ENCODE peak calls at places on chromosomes 1 and 21, in eight cellular contexts. One of them, this sample, is unnamed. For H3K27me3, the result is how much of the 10 kb centered on the place peaks cover.

GRCh38 chr1:12001996-12002493 is 17.3 kb upstream of the MIIP start:
- DNase-seq in esophagus squamous epithelium: no peak
- DNase-seq in H9: no peak
- DNase-seq in mammary epithelial cell: peak
- DNase-seq in BJ: no peak
- DNase-seq in testis: no peak
- DNase-seq in heart right ventricle: peak
- DNase-seq in pancreas: no peak
- DNase-seq in this sample: no peak

GRCh38 chr1:6207075-6207885 is 1.4 kb downstream of the RNF207 start:
- DNase-seq in esophagus squamous epithelium: no peak
- DNase-seq in H9: no peak
- DNase-seq in mammary epithelial cell: no peak
- DNase-seq in BJ: no peak
- DNase-seq in testis: no peak
- DNase-seq in heart right ventricle: peak
- DNase-seq in pancreas: no peak
- DNase-seq in this sample: no peak

GRCh38 chr1:167219194-167219593 is 1.5 kb upstream of the POU2F1 start:
- DNase-seq in esophagus squamous epithelium: no peak
- DNase-seq in H9: no peak
- DNase-seq in mammary epithelial cell: no peak
- DNase-seq in BJ: no peak
- DNase-seq in testis: no peak
- DNase-seq in heart right ventricle: no peak
- DNase-seq in pancreas: no peak
- DNase-seq in this sample: no peak

GRCh38 chr1:121418369-121419049 is 233.7 kb downstream of the SRGAP2C start:
- DNase-seq in esophagus squamous epithelium: no peak
- DNase-seq in H9: peak
- DNase-seq in mammary epithelial cell: peak
- DNase-seq in BJ: no peak
- DNase-seq in testis: no peak
- DNase-seq in heart right ventricle: no peak
- DNase-seq in pancreas: no peak
- DNase-seq in this sample: no peak

GRCh38 chr1:223266632-223267172 is 97.3 kb downstream of the SUSD4 start:
- DNase-seq in esophagus squamous epithelium: no peak
- DNase-seq in H9: no peak
- DNase-seq in mammary epithelial cell: no peak
- DNase-seq in BJ: no peak
- DNase-seq in testis: no peak
- DNase-seq in heart right ventricle: no peak
- DNase-seq in pancreas: no peak
- DNase-seq in this sample: no peak

GRCh38 chr1:2594001-2594640 is 7.5 kb downstream of the PRXL2B start:
- DNase-seq in esophagus squamous epithelium: no peak
- DNase-seq in H9: no peak
- DNase-seq in mammary epithelial cell: peak
- DNase-seq in BJ: no peak
- DNase-seq in testis: peak
- DNase-seq in heart right ventricle: peak
- DNase-seq in pancreas: peak
- DNase-seq in this sample: peak

GRCh38 chr1:1788646-1789431 is 10.6 kb upstream of the NADK start:
- DNase-seq in esophagus squamous epithelium: no peak
- DNase-seq in H9: peak
- DNase-seq in mammary epithelial cell: no peak
- DNase-seq in BJ: no peak
- DNase-seq in testis: peak
- DNase-seq in heart right ventricle: no peak
- DNase-seq in pancreas: no peak
- DNase-seq in this sample: peak

GRCh38 chr1:212110617-212111016 is 75.1 kb downstream of the DTL start:
- DNase-seq in esophagus squamous epithelium: no peak
- DNase-seq in H9: no peak
- DNase-seq in mammary epithelial cell: no peak
- DNase-seq in BJ: no peak
- DNase-seq in testis: no peak
- DNase-seq in heart right ventricle: no peak
- DNase-seq in pancreas: peak
- DNase-seq in this sample: no peak

GRCh38 chr1:156124557-156125483 is 10.3 kb downstream of the LMNA start:
- DNase-seq in esophagus squamous epithelium: no peak
- DNase-seq in H9: peak
- DNase-seq in mammary epithelial cell: peak
- DNase-seq in BJ: no peak
- DNase-seq in testis: peak
- DNase-seq in heart right ventricle: no peak
- DNase-seq in pancreas: no peak
- DNase-seq in this sample: no peak

GRCh38 chr1:210311726-210312493 is 16.8 kb upstream of the HHAT start:
- DNase-seq in esophagus squamous epithelium: no peak
- DNase-seq in H9: no peak
- DNase-seq in mammary epithelial cell: no peak
- DNase-seq in BJ: no peak
- DNase-seq in testis: no peak
- DNase-seq in heart right ventricle: no peak
- DNase-seq in pancreas: no peak
- DNase-seq in this sample: no peak

GRCh38 chr21:31872452-31873274 is at the start of gene HUNK:
- DNase-seq in esophagus squamous epithelium: no peak
- DNase-seq in H9: peak
- DNase-seq in mammary epithelial cell: peak
- DNase-seq in BJ: no peak
- DNase-seq in testis: peak
- DNase-seq in heart right ventricle: peak
- DNase-seq in pancreas: peak
- DNase-seq in this sample: peak

GRCh38 chr1:211731456-211732275 is 56.2 kb upstream of the NEK2 start:
- DNase-seq in esophagus squamous epithelium: no peak
- DNase-seq in H9: no peak
- DNase-seq in mammary epithelial cell: no peak
- DNase-seq in BJ: no peak
- DNase-seq in testis: no peak
- DNase-seq in heart right ventricle: no peak
- DNase-seq in pancreas: no peak
- DNase-seq in this sample: no peak

GRCh38 chr1:229608590-229608989 is 17.3 kb downstream of the TAF5L start:
- DNase-seq in esophagus squamous epithelium: no peak
- DNase-seq in H9: no peak
- DNase-seq in mammary epithelial cell: no peak
- DNase-seq in BJ: no peak
- DNase-seq in testis: no peak
- DNase-seq in heart right ventricle: no peak
- DNase-seq in pancreas: no peak
- DNase-seq in this sample: no peak

GRCh38 chr1:16727190-16728111 is 12.9 kb upstream of the RNU1-4 start:
- DNase-seq in esophagus squamous epithelium: no peak
- DNase-seq in H9: peak
- DNase-seq in mammary epithelial cell: peak
- DNase-seq in BJ: no peak
- DNase-seq in testis: peak
- DNase-seq in heart right ventricle: peak
- DNase-seq in pancreas: peak
- DNase-seq in this sample: peak

DNA sequence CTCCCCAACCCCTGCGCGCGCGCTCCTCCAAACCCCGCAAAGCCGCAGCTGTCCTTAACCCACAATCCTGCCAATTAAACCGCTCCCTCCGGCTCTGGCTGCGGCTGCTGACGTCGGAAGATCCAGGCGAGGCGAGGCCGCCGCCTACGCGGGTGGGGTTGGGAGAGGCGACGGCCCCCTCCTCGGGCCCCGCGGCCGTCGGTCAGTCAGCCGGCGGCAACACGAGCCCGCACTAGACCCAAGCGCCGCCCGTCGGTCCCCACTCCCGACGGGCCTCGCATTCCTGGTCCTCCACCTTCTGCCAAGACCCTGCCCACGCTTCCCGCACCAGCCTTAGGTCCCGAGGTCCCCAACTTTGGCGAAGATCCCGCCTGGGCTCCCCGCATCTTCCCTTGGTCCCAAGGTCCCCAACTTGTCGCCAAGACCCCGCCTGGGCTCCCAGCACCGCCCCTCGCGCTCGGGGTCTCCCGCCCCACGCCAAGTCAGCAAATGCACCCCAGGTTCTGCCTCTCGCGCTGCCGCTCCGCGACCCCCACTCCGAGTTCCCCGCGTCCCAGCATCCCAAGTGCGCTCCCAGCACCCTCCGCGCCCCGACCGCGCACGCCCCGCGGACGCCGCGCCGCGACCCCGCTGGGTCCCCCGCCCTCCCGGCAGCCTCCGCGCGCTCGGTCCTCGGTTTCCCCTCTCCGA is 75.5 kb downstream of the VWA5B1 start:
- DNase-seq in esophagus squamous epithelium: no peak
- DNase-seq in H9: peak
- DNase-seq in mammary epithelial cell: peak
- DNase-seq in BJ: no peak
- DNase-seq in testis: peak
- DNase-seq in heart right ventricle: no peak
- DNase-seq in pancreas: no peak
- DNase-seq in this sample: no peak
- H3K27me3 ChIP-seq in esophagus squamous epithelium: under half
- H3K27me3 ChIP-seq in H9: under half
- H3K27me3 ChIP-seq in mammary epithelial cell: under half
- H3K27me3 ChIP-seq in BJ: under half
- H3K27me3 ChIP-seq in testis: under half
- H3K27me3 ChIP-seq in heart right ventricle: half or more
- H3K27me3 ChIP-seq in pancreas: under half
- H3K27me3 ChIP-seq in this sample: under half

GRCh38 chr1:199789141-199789540 is 238.4 kb upstream of the NR5A2 start:
- DNase-seq in esophagus squamous epithelium: no peak
- DNase-seq in H9: no peak
- DNase-seq in mammary epithelial cell: no peak
- DNase-seq in BJ: no peak
- DNase-seq in testis: no peak
- DNase-seq in heart right ventricle: no peak
- DNase-seq in pancreas: no peak
- DNase-seq in this sample: no peak

GRCh38 chr1:199791495-199791894 is 236.0 kb upstream of the NR5A2 start:
- DNase-seq in esophagus squamous epithelium: no peak
- DNase-seq in H9: no peak
- DNase-seq in mammary epithelial cell: no peak
- DNase-seq in BJ: no peak
- DNase-seq in testis: no peak
- DNase-seq in heart right ventricle: no peak
- DNase-seq in pancreas: no peak
- DNase-seq in this sample: no peak

GRCh38 chr1:199780948-199781347 is 246.6 kb upstream of the NR5A2 start:
- DNase-seq in esophagus squamous epithelium: no peak
- DNase-seq in H9: no peak
- DNase-seq in mammary epithelial cell: peak
- DNase-seq in BJ: peak
- DNase-seq in testis: no peak
- DNase-seq in heart right ventricle: no peak
- DNase-seq in pancreas: no peak
- DNase-seq in this sample: no peak

GRCh38 chr1:199784127-199784526 is 243.4 kb upstream of the NR5A2 start:
- DNase-seq in esophagus squamous epithelium: no peak
- DNase-seq in H9: no peak
- DNase-seq in mammary epithelial cell: peak
- DNase-seq in BJ: no peak
- DNase-seq in testis: no peak
- DNase-seq in heart right ventricle: no peak
- DNase-seq in pancreas: no peak
- DNase-seq in this sample: no peak

DNA sequence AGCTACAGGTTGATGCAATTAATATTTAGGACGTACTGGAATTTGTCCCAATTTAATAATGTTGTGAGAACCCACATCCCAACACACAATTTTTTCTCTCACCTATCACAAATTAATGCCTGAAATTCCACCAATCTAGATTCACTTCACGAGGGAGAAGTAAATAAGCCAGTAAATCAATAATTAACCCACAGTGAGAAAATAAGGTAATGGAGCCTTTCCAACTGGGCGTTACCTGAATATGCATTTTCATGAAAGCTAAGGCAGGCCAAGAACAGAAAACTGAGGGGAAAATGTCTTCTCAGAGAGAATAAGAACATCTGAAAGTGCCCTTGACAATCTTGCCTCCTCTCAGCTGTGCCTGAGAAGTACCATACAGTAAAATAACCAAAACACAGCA is 240.8 kb upstream of the NR5A2 start:
- DNase-seq in esophagus squamous epithelium: no peak
- DNase-seq in H9: no peak
- DNase-seq in mammary epithelial cell: no peak
- DNase-seq in BJ: no peak
- DNase-seq in testis: no peak
- DNase-seq in heart right ventricle: no peak
- DNase-seq in pancreas: no peak
- DNase-seq in this sample: no peak
- TF ChIP-seq CTCF in esophagus squamous epithelium: no peak
- TF ChIP-seq CTCF in H9: no peak
- TF ChIP-seq CTCF in mammary epithelial cell: no peak
- TF ChIP-seq CTCF in BJ: no peak
- TF ChIP-seq CTCF in testis: no peak
- TF ChIP-seq CTCF in heart right ventricle: no peak
- TF ChIP-seq CTCF in pancreas: no peak
- TF ChIP-seq CTCF in this sample: no peak

GRCh38 chr1:57704811-57705210 is 281.0 kb upstream of the DAB1 start:
- DNase-seq in esophagus squamous epithelium: no peak
- DNase-seq in H9: no peak
- DNase-seq in mammary epithelial cell: no peak
- DNase-seq in BJ: no peak
- DNase-seq in testis: no peak
- DNase-seq in heart right ventricle: no peak
- DNase-seq in pancreas: no peak
- DNase-seq in this sample: no peak
- H3K27me3 ChIP-seq in esophagus squamous epithelium: under half
- H3K27me3 ChIP-seq in H9: under half
- H3K27me3 ChIP-seq in mammary epithelial cell: under half
- H3K27me3 ChIP-seq in BJ: under half
- H3K27me3 ChIP-seq in testis: under half
- H3K27me3 ChIP-seq in heart right ventricle: under half
- H3K27me3 ChIP-seq in pancreas: under half
- H3K27me3 ChIP-seq in this sample: under half

GRCh38 chr1:217522280-217522679 is 108.6 kb downstream of the GPATCH2 start:
- DNase-seq in esophagus squamous epithelium: no peak
- DNase-seq in H9: no peak
- DNase-seq in mammary epithelial cell: no peak
- DNase-seq in BJ: no peak
- DNase-seq in testis: no peak
- DNase-seq in heart right ventricle: no peak
- DNase-seq in pancreas: no peak
- DNase-seq in this sample: no peak
- TF ChIP-seq CTCF in esophagus squamous epithelium: no peak
- TF ChIP-seq CTCF in H9: no peak
- TF ChIP-seq CTCF in mammary epithelial cell: no peak
- TF ChIP-seq CTCF in BJ: no peak
- TF ChIP-seq CTCF in testis: no peak
- TF ChIP-seq CTCF in heart right ventricle: peak
- TF ChIP-seq CTCF in pancreas: no peak
- TF ChIP-seq CTCF in this sample: peak

GRCh38 chr1:169682077-169682476 is 29.3 kb downstream of the SELL start:
- DNase-seq in esophagus squamous epithelium: no peak
- DNase-seq in H9: no peak
- DNase-seq in mammary epithelial cell: no peak
- DNase-seq in BJ: no peak
- DNase-seq in testis: no peak
- DNase-seq in heart right ventricle: no peak
- DNase-seq in pancreas: no peak
- DNase-seq in this sample: no peak
- H3K27me3 ChIP-seq in esophagus squamous epithelium: under half
- H3K27me3 ChIP-seq in H9: under half
- H3K27me3 ChIP-seq in mammary epithelial cell: under half
- H3K27me3 ChIP-seq in BJ: under half
- H3K27me3 ChIP-seq in testis: under half
- H3K27me3 ChIP-seq in heart right ventricle: under half
- H3K27me3 ChIP-seq in pancreas: under half
- H3K27me3 ChIP-seq in this sample: under half

GRCh38 chr1:226519741-226520598 is 28.6 kb upstream of the STUM start:
- DNase-seq in esophagus squamous epithelium: no peak
- DNase-seq in H9: peak
- DNase-seq in mammary epithelial cell: no peak
- DNase-seq in BJ: no peak
- DNase-seq in testis: no peak
- DNase-seq in heart right ventricle: peak
- DNase-seq in pancreas: no peak
- DNase-seq in this sample: no peak
- TF ChIP-seq CTCF in esophagus squamous epithelium: no peak
- TF ChIP-seq CTCF in H9: peak
- TF ChIP-seq CTCF in mammary epithelial cell: no peak
- TF ChIP-seq CTCF in BJ: no peak
- TF ChIP-seq CTCF in testis: no peak
- TF ChIP-seq CTCF in heart right ventricle: no peak
- TF ChIP-seq CTCF in pancreas: no peak
- TF ChIP-seq CTCF in this sample: no peak